ENCODE peak calls at places on chromosomes 3 and 15, in five cellular contexts. J is HCEC 1CT; V is stimulated activated CD8-positive, alpha-beta memory T cell treated with anti-CD3 and anti-CD28 coated beads, Interleukin-4, amount 100 ng/mL, for 1 hour; D is sigmoid colon; Q is lower lobe of right lung. Y is an unnamed sample.

GRCh38 chr3:37905987-37906674 is 44.5 kb downstream of the CTDSPL start:
- DNase-seq in J (peak), V (no peak), D (no peak), Q (no peak), Y (peak)

GRCh38 chr3:160402249-160403027 is 3.0 kb downstream of the SMC4 start:
- DNase-seq in J (no peak), V (no peak), D (no peak), Q (no peak), Y (no peak)

GRCh38 chr3:104460477-104461406 is 906.0 kb upstream of the ALCAM start:
- DNase-seq in J (peak), V (no peak), D (no peak), Q (no peak), Y (no peak)

GRCh38 chr3:38583688-38584087 is 65.8 kb downstream of the SCN5A start:
- DNase-seq in J (no peak), V (no peak), D (no peak), Q (peak), Y (no peak)

GRCh38 chr3:171804618-171805389 is 5.5 kb downstream of the PLD1 start:
- DNase-seq in J (peak), V (no peak), D (no peak), Q (no peak), Y (no peak)

GRCh38 chr3:122084795-122085194 is 29.6 kb downstream of the CD86 start:
- DNase-seq in J (no peak), V (no peak), D (no peak), Q (no peak), Y (no peak)

GRCh38 chr15:70956196-70956595 is 63.6 kb downstream of the LRRC49 start:
- DNase-seq in J (no peak), V (no peak), D (no peak), Q (no peak), Y (no peak)

GRCh38 chr15:65918936-65919335 is 49.6 kb downstream of the RAB11A start:
- DNase-seq in J (no peak), V (no peak), D (no peak), Q (no peak), Y (no peak)